ENCODE peak calls at places on chromosome 13, in six cellular contexts. H is M059J, T is cardiac muscle cell, G is cardiac septum, M is neural progenitor cell, W is T1000. A is an unnamed sample.

GRCh38 chr13:23651887-23652286 is 81.7 kb downstream of the TNFRSF19 start:
- DNase-seq in G (no peak), M (no peak), H (no peak), W (no peak), T (no peak), A (no peak)

GRCh38 chr13:36038785-36039415 is 92.3 kb downstream of the DCLK1 start:
- DNase-seq in M (no peak), W (no peak), H (no peak), T (no peak), G (no peak), A (peak)

GRCh38 chr13:63435668-63436275 is 2020.1 kb upstream of the PCDH20 start:
- DNase-seq in T (peak), M (no peak), W (peak), G (no peak), H (peak), A (peak)

GRCh38 chr13:28055362-28055761 is 45.0 kb downstream of the FLT3 start:
- DNase-seq in T (no peak), W (no peak), H (no peak), M (no peak), G (no peak), A (no peak)

GRCh38 chr13:41563501-41564001 is 106.2 kb downstream of the RGCC start:
- DNase-seq in G (no peak), M (no peak), H (peak), W (no peak), T (peak), A (no peak)

GRCh38 chr13:80083516-80084085 is 257.3 kb downstream of the SPRY2 start:
- DNase-seq in H (peak), G (no peak), M (no peak), W (no peak), T (peak), A (peak)

GRCh38 chr13:59680429-59681024 is 483.2 kb downstream of the DIAPH3 start:
- DNase-seq in H (peak), G (no peak), T (peak), W (no peak), M (peak), A (peak)

GRCh38 chr13:68056816-68057710 is 826.9 kb upstream of the PCDH9 start:
- DNase-seq in W (no peak), G (no peak), H (peak), M (no peak), T (peak), A (peak)

GRCh38 chr13:72696590-72696989 is 30.8 kb downstream of the MZT1 start:
- DNase-seq in W (no peak), G (no peak), M (no peak), H (peak), T (peak), A (no peak)

GRCh38 chr13:95644611-95645052 is at the start of gene DZIP1:
- DNase-seq in H (peak), W (peak), T (peak), G (peak), M (peak), A (peak)

GRCh38 chr13:95552539-95553270 is at the start of gene CLDN10:
- DNase-seq in H (no peak), W (no peak), M (peak), G (no peak), T (no peak), A (no peak)

GRCh38 chr13:112688560-112689497 is 1.0 kb upstream of the ATP11A start:
- DNase-seq in W (no peak), T (no peak), M (peak), H (no peak), G (peak), A (no peak)

GRCh38 chr13:59450218-59450617 is 713.5 kb downstream of the DIAPH3 start:
- DNase-seq in G (no peak), T (no peak), H (no peak), W (no peak), M (no peak), A (no peak)

GRCh38 chr13:95386370-95386769 is 85.1 kb upstream of the ABCC4 start:
- DNase-seq in G (no peak), M (no peak), W (no peak), T (no peak), H (no peak), A (no peak)

GRCh38 chr13:100517706-100518105 is 70.9 kb downstream of the GGACT start:
- DNase-seq in G (no peak), H (no peak), T (no peak), M (no peak), W (no peak), A (no peak)

GRCh38 chr13:80367473-80367872 is 26.5 kb upstream of the SPRY2 start:
- DNase-seq in G (no peak), T (no peak), M (no peak), H (no peak), W (no peak), A (no peak)

GRCh38 chr13:114108141-114108761 is 24.2 kb downstream of the RASA3 start:
- DNase-seq in W (no peak), G (peak), T (no peak), H (no peak), M (no peak), A (no peak)

GRCh38 chr13:94419304-94419943 is 60.1 kb downstream of the DCT start:
- DNase-seq in H (peak), W (no peak), T (peak), G (no peak), M (no peak), A (peak)

A was measured in A172.